ENCODE peak calls at places on chromosomes 12 and 14, in four cellular contexts. One of them, this sample, is unnamed.

GRCh38 chr12:119505001-119505400 is 88.6 kb upstream of the TMEM233 start:
- DNase-seq in kidney: no peak
- DNase-seq in GM23338: no peak
- DNase-seq in effector memory CD4-positive, alpha-beta T cell: no peak
- DNase-seq in this sample: no peak

GRCh38 chr12:8065991-8066594 is at the start of gene C3AR1:
- DNase-seq in GM23338: no peak
- DNase-seq in kidney: no peak
- DNase-seq in effector memory CD4-positive, alpha-beta T cell: peak
- DNase-seq in this sample: no peak

GRCh38 chr14:73784065-73784987 is 67.3 kb upstream of the PTGR2 start:
- DNase-seq in GM23338: peak
- DNase-seq in kidney: no peak
- DNase-seq in effector memory CD4-positive, alpha-beta T cell: no peak
- DNase-seq in this sample: no peak

GRCh38 chr12:130163461-130164215 is 1.4 kb downstream of the FZD10 start:
- DNase-seq in kidney: peak
- DNase-seq in effector memory CD4-positive, alpha-beta T cell: no peak
- DNase-seq in GM23338: no peak
- DNase-seq in this sample: no peak

GRCh38 chr12:43210437-43211197 is 341.4 kb downstream of the ADAMTS20 start:
- DNase-seq in kidney: no peak
- DNase-seq in effector memory CD4-positive, alpha-beta T cell: no peak
- DNase-seq in GM23338: no peak
- DNase-seq in this sample: no peak

GRCh38 chr14:48857366-48857765 is 728.8 kb downstream of the RPS29 start:
- DNase-seq in effector memory CD4-positive, alpha-beta T cell: no peak
- DNase-seq in kidney: no peak
- DNase-seq in GM23338: no peak
- DNase-seq in this sample: no peak

GRCh38 chr14:93579178-93579577 is 148.4 kb downstream of the UNC79 start:
- DNase-seq in GM23338: no peak
- DNase-seq in effector memory CD4-positive, alpha-beta T cell: no peak
- DNase-seq in kidney: no peak
- DNase-seq in this sample: no peak

GRCh38 chr14:52043690-52044089 is 25.2 kb downstream of the NID2 start:
- DNase-seq in effector memory CD4-positive, alpha-beta T cell: no peak
- DNase-seq in kidney: no peak
- DNase-seq in GM23338: peak
- DNase-seq in this sample: peak

GRCh38 chr14:67373347-67373746 is 13.2 kb downstream of the EIF2S1 start:
- DNase-seq in GM23338: no peak
- DNase-seq in kidney: no peak
- DNase-seq in effector memory CD4-positive, alpha-beta T cell: no peak
- DNase-seq in this sample: no peak

GRCh38 chr14:100972134-100972905 is 68.8 kb upstream of the RTL1 start:
- DNase-seq in GM23338: no peak
- DNase-seq in kidney: no peak
- DNase-seq in effector memory CD4-positive, alpha-beta T cell: no peak
- DNase-seq in this sample: no peak

GRCh38 chr12:15336772-15337553 is 14.7 kb downstream of the PTPRO start:
- DNase-seq in effector memory CD4-positive, alpha-beta T cell: no peak
- DNase-seq in GM23338: no peak
- DNase-seq in kidney: no peak
- DNase-seq in this sample: no peak

GRCh38 chr14:89771251-89771650 is 183.3 kb downstream of the EFCAB11 start:
- DNase-seq in kidney: no peak
- DNase-seq in GM23338: no peak
- DNase-seq in effector memory CD4-positive, alpha-beta T cell: no peak
- DNase-seq in this sample: no peak

GRCh38 chr12:12880537-12880936 is 10.8 kb upstream of the GPRC5A start:
- DNase-seq in kidney: no peak
- DNase-seq in GM23338: no peak
- DNase-seq in effector memory CD4-positive, alpha-beta T cell: no peak
- DNase-seq in this sample: no peak

GRCh38 chr14:76964695-76965094 is 63.8 kb downstream of the IRF2BPL start:
- DNase-seq in effector memory CD4-positive, alpha-beta T cell: no peak
- DNase-seq in GM23338: no peak
- DNase-seq in kidney: no peak
- DNase-seq in this sample: no peak

GRCh38 chr12:98188649-98189048 is 326.7 kb upstream of the TMPO start:
- DNase-seq in effector memory CD4-positive, alpha-beta T cell: no peak
- DNase-seq in kidney: no peak
- DNase-seq in GM23338: no peak
- DNase-seq in this sample: no peak

GRCh38 chr14:76346391-76347160 is 29.4 kb upstream of the ESRRB start:
- DNase-seq in effector memory CD4-positive, alpha-beta T cell: no peak
- DNase-seq in kidney: no peak
- DNase-seq in GM23338: no peak
- DNase-seq in this sample: no peak

GRCh38 chr12:131128556-131128955 is 174.8 kb downstream of the ADGRD1 start:
- DNase-seq in GM23338: no peak
- DNase-seq in kidney: no peak
- DNase-seq in effector memory CD4-positive, alpha-beta T cell: no peak
- DNase-seq in this sample: no peak

GRCh38 chr12:95608252-95609033 is 57.2 kb upstream of the USP44 start:
- DNase-seq in kidney: no peak
- DNase-seq in GM23338: peak
- DNase-seq in effector memory CD4-positive, alpha-beta T cell: no peak
- DNase-seq in this sample: no peak

GRCh38 chr14:69535230-69535848 is 39.3 kb downstream of the CCDC177 start:
- DNase-seq in effector memory CD4-positive, alpha-beta T cell: no peak
- DNase-seq in GM23338: peak
- DNase-seq in kidney: no peak
- DNase-seq in this sample: no peak

GRCh38 chr14:95408731-95409471 is 89.2 kb upstream of the CLMN start:
- DNase-seq in kidney: no peak
- DNase-seq in effector memory CD4-positive, alpha-beta T cell: no peak
- DNase-seq in GM23338: no peak
- DNase-seq in this sample: no peak

GRCh38 chr12:24378548-24379011 is 429.1 kb upstream of the SOX5 start:
- DNase-seq in GM23338: peak
- DNase-seq in kidney: no peak
- DNase-seq in effector memory CD4-positive, alpha-beta T cell: no peak
- DNase-seq in this sample: no peak

GRCh38 chr14:48398675-48399282 is 723.4 kb upstream of the MDGA2 start:
- DNase-seq in effector memory CD4-positive, alpha-beta T cell: no peak
- DNase-seq in kidney: no peak
- DNase-seq in GM23338: peak
- DNase-seq in this sample: no peak

GRCh38 chr12:92987846-92988621 is 58.9 kb upstream of the EEA1 start:
- DNase-seq in kidney: no peak
- DNase-seq in effector memory CD4-positive, alpha-beta T cell: no peak
- DNase-seq in GM23338: peak
- DNase-seq in this sample: no peak

GRCh38 chr12:121724930-121725329 is 12.4 kb downstream of the TMEM120B start:
- DNase-seq in kidney: no peak
- DNase-seq in GM23338: no peak
- DNase-seq in effector memory CD4-positive, alpha-beta T cell: no peak
- DNase-seq in this sample: no peak

GRCh38 chr14:65446159-65446558 is 33.6 kb downstream of the FUT8 start:
- DNase-seq in effector memory CD4-positive, alpha-beta T cell: no peak
- DNase-seq in kidney: no peak
- DNase-seq in GM23338: no peak
- DNase-seq in this sample: no peak